ENCODE peak calls at places on chromosome 18, in seven cellular contexts. One of them, this sample, is unnamed.

GRCh38 chr18:80182855-80183254 is 64.5 kb downstream of the PARD6G start:
- DNase-seq in EL: no peak
- DNase-seq in fibroblast of lung: no peak
- DNase-seq in mammary epithelial cell: no peak
- DNase-seq in brain microvascular endothelial cell: no peak
- DNase-seq in AML-193: no peak
- DNase-seq in ecto neural progenitor cell: no peak
- DNase-seq in this sample: no peak

GRCh38 chr18:12391487-12392136 is 14.6 kb upstream of the AFG3L2 start:
- DNase-seq in EL: peak
- DNase-seq in fibroblast of lung: peak
- DNase-seq in mammary epithelial cell: peak
- DNase-seq in brain microvascular endothelial cell: peak
- DNase-seq in AML-193: peak
- DNase-seq in ecto neural progenitor cell: no peak
- DNase-seq in this sample: peak

GRCh38 chr18:46642561-46642960 is 14.5 kb downstream of the LOXHD1 start:
- DNase-seq in EL: no peak
- DNase-seq in fibroblast of lung: no peak
- DNase-seq in mammary epithelial cell: no peak
- DNase-seq in brain microvascular endothelial cell: no peak
- DNase-seq in AML-193: no peak
- DNase-seq in ecto neural progenitor cell: no peak
- DNase-seq in this sample: no peak

GRCh38 chr18:38933910-38934510 is 1368.4 kb upstream of the CELF4 start:
- DNase-seq in EL: no peak
- DNase-seq in fibroblast of lung: no peak
- DNase-seq in mammary epithelial cell: peak
- DNase-seq in brain microvascular endothelial cell: no peak
- DNase-seq in AML-193: no peak
- DNase-seq in ecto neural progenitor cell: no peak
- DNase-seq in this sample: no peak

GRCh38 chr18:9403795-9404564 is 69.4 kb downstream of the TWSG1 start:
- DNase-seq in EL: peak
- DNase-seq in fibroblast of lung: no peak
- DNase-seq in mammary epithelial cell: no peak
- DNase-seq in brain microvascular endothelial cell: peak
- DNase-seq in AML-193: no peak
- DNase-seq in ecto neural progenitor cell: no peak
- DNase-seq in this sample: no peak

GRCh38 chr18:77124452-77124922 is 8.1 kb downstream of the MBP start:
- DNase-seq in EL: no peak
- DNase-seq in fibroblast of lung: peak
- DNase-seq in mammary epithelial cell: no peak
- DNase-seq in brain microvascular endothelial cell: no peak
- DNase-seq in AML-193: peak
- DNase-seq in ecto neural progenitor cell: no peak
- DNase-seq in this sample: no peak

GRCh38 chr18:525066-525797 is 24.7 kb upstream of the COLEC12 start:
- DNase-seq in EL: peak
- DNase-seq in fibroblast of lung: peak
- DNase-seq in mammary epithelial cell: peak
- DNase-seq in brain microvascular endothelial cell: peak
- DNase-seq in AML-193: no peak
- DNase-seq in ecto neural progenitor cell: no peak
- DNase-seq in this sample: peak

GRCh38 chr18:52484977-52485376 is 145.0 kb downstream of the DCC start:
- DNase-seq in EL: no peak
- DNase-seq in fibroblast of lung: no peak
- DNase-seq in mammary epithelial cell: no peak
- DNase-seq in brain microvascular endothelial cell: no peak
- DNase-seq in AML-193: no peak
- DNase-seq in ecto neural progenitor cell: no peak
- DNase-seq in this sample: no peak

GRCh38 chr18:50559750-50560680 is at the start of gene MAPK4:
- DNase-seq in EL: no peak
- DNase-seq in fibroblast of lung: peak
- DNase-seq in mammary epithelial cell: peak
- DNase-seq in brain microvascular endothelial cell: no peak
- DNase-seq in AML-193: no peak
- DNase-seq in ecto neural progenitor cell: peak
- DNase-seq in this sample: no peak

GRCh38 chr18:64994370-64994769 is 756.4 kb upstream of the CDH7 start:
- DNase-seq in EL: no peak
- DNase-seq in fibroblast of lung: no peak
- DNase-seq in mammary epithelial cell: no peak
- DNase-seq in brain microvascular endothelial cell: no peak
- DNase-seq in AML-193: no peak
- DNase-seq in ecto neural progenitor cell: no peak
- DNase-seq in this sample: no peak

GRCh38 chr18:23575309-23575651 is 11.0 kb downstream of the NPC1 start:
- DNase-seq in EL: no peak
- DNase-seq in fibroblast of lung: no peak
- DNase-seq in mammary epithelial cell: no peak
- DNase-seq in brain microvascular endothelial cell: no peak
- DNase-seq in AML-193: no peak
- DNase-seq in ecto neural progenitor cell: no peak
- DNase-seq in this sample: no peak

GRCh38 chr18:79507076-79507545 is 111.4 kb downstream of the NFATC1 start:
- DNase-seq in EL: peak
- DNase-seq in fibroblast of lung: peak
- DNase-seq in mammary epithelial cell: no peak
- DNase-seq in brain microvascular endothelial cell: peak
- DNase-seq in AML-193: peak
- DNase-seq in ecto neural progenitor cell: no peak
- DNase-seq in this sample: no peak